ENCODE peak calls at places on chromosomes 6 and 20, in seven cellular contexts. I is Panc1, A is tibial nerve, M is A549, Y is Peyer's patch, Q is IMR-90, R is colonic mucosa. K is an unnamed sample. For H3K4me1, the result is how much of the 10 kb centered on the place peaks cover.

GRCh38 chr20:54479138-54479906 is 3.9 kb downstream of the DOK5 start:
- DNase-seq in I (no peak), A (no peak), M (no peak), Y (no peak), Q (peak), R (no peak), K (no peak)

GRCh38 chr6:20953019-20953418 is 418.8 kb downstream of the CDKAL1 start:
- DNase-seq in I (no peak), A (no peak), M (no peak), Y (no peak), Q (no peak), R (no peak), K (peak)

GRCh38 chr6:30238178-30238795 is 25.1 kb upstream of the TRIM26 start:
- DNase-seq in I (peak), A (no peak), M (peak), Y (no peak), Q (peak), R (no peak), K (no peak)

GRCh38 chr6:119067091-119067490 is 11.4 kb downstream of the FAM184A start:
- DNase-seq in I (no peak), A (no peak), M (no peak), Y (no peak), Q (no peak), R (no peak), K (no peak)

GRCh38 chr20:8693709-8694108 is 375.2 kb upstream of the PLCB4 start:
- DNase-seq in I (no peak), A (no peak), M (no peak), Y (no peak), Q (peak), R (no peak), K (peak)

GRCh38 chr6:157184202-157185015 is 138.9 kb downstream of the TMEM242 start:
- DNase-seq in I (peak), A (peak), M (peak), Y (peak), Q (peak), R (peak), K (peak)

GRCh38 chr20:56501116-56501515 is 23.4 kb upstream of the FAM209A start:
- DNase-seq in I (no peak), A (no peak), M (no peak), Y (no peak), Q (no peak), R (no peak), K (no peak)

GRCh38 chr6:108576724-108577123 is 16.0 kb downstream of the FOXO3 start:
- DNase-seq in I (no peak), A (no peak), M (no peak), Y (no peak), Q (no peak), R (no peak), K (peak)

GRCh38 chr20:58374027-58374850 is 14.8 kb upstream of the VAPB start:
- DNase-seq in I (no peak), A (no peak), M (no peak), Y (no peak), Q (no peak), R (no peak), K (no peak)

GRCh38 chr20:10668677-10669368 is 5.0 kb downstream of the JAG1 start:
- DNase-seq in I (no peak), A (no peak), M (no peak), Y (no peak), Q (no peak), R (no peak), K (no peak)

GRCh38 chr6:159981591-159982245 is 12.8 kb downstream of the IGF2R start:
- DNase-seq in I (no peak), A (no peak), M (no peak), Y (no peak), Q (peak), R (no peak), K (no peak)
- H3K4me1 ChIP-seq in I (half or more), A (half or more), M (under half), Y (half or more), Q (under half), R (under half), K (under half)

GRCh38 chr6:15343490-15344185 is 97.8 kb downstream of the JARID2 start:
- DNase-seq in I (no peak), A (no peak), M (no peak), Y (no peak), Q (no peak), R (no peak), K (no peak)
- H3K4me1 ChIP-seq in I (under half), A (under half), M (under half), Y (under half), Q (under half), R (under half), K (under half)

GRCh38 chr20:23156842-23157423 is 70.8 kb upstream of the CD93 start:
- DNase-seq in I (no peak), A (peak), M (no peak), Y (no peak), Q (no peak), R (no peak), K (no peak)

GRCh38 chr20:23159923-23160445 is 73.9 kb upstream of the CD93 start:
- DNase-seq in I (no peak), A (no peak), M (no peak), Y (no peak), Q (no peak), R (no peak), K (no peak)

GRCh38 chr20:23159256-23159922 is 73.3 kb upstream of the CD93 start:
- DNase-seq in I (no peak), A (no peak), M (no peak), Y (no peak), Q (no peak), R (no peak), K (no peak)

GRCh38 chr20:23156170-23156841 is 70.2 kb upstream of the CD93 start:
- DNase-seq in I (peak), A (peak), M (peak), Y (no peak), Q (peak), R (no peak), K (no peak)

DNA sequence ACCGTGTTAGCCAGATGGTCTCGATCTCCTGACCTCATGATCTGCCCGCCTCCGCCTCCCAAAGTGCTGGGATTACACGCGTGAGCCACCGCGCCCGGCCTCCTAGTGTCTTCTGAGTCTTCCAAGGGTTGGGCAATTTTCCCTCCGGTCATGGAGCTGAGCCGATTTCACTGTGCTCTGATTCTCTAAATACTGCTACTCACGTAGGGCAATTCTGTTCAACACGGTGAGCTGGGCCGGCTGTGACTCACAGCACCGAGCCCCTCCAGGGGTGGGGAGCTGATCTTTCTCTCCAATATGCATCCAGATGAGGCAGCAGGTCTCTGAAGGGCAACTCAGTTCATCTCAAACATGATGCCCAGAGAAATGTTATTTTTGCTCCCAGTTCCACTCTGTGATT is 71.6 kb upstream of the CD93 start:
- DNase-seq in I (no peak), A (no peak), M (no peak), Y (no peak), Q (no peak), R (no peak), K (no peak)
- H3K4me1 ChIP-seq in I (under half), A (half or more), M (under half), Y (under half), Q (under half), R (under half), K (under half)

DNA sequence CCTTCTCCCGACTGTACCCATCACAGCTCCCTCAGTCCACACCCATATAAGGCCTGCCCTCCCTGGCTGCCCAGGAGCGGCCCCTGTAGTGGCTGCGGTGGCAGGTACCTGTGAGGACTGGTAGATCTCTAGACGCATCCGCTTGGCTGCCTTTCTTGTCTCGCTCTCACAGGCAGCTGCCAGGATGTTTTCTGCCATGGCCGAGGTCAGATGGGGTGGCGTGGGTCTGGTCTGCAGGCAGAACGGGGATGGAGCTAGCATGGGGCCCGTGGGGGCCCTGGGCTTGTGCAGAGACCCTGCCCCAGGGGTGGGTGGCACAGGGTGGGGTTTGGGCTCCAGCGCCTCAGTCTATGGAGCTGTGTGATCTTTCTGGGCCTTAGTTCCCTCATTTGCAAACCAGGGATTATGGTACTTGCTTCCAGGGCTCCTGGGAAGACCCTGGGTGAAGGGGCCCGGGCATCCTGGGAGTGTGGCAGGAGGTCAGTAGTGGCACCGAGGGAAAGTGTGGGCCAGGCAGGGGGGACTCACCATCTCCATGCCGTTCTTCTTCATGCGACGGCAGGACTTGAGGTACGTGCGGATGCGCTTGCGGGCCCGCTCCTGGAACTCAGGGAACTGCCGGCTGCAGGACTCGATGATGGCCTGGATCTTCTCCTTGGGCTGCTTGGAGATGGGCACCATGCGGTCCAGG is 94.8 kb downstream of the ASXL1 start:
- DNase-seq in I (no peak), A (no peak), M (no peak), Y (no peak), Q (no peak), R (no peak), K (no peak)
- H3K4me1 ChIP-seq in I (under half), A (half or more), M (under half), Y (under half), Q (under half), R (under half), K (under half)

GRCh38 chr6:35724059-35724458 is 12.8 kb upstream of the ARMC12 start:
- DNase-seq in I (no peak), A (no peak), M (no peak), Y (no peak), Q (no peak), R (no peak), K (no peak)
- H3K4me1 ChIP-seq in I (under half), A (half or more), M (under half), Y (half or more), Q (under half), R (under half), K (under half)

GRCh38 chr6:141969201-141969600 is 163.5 kb upstream of the GJE1 start:
- DNase-seq in I (no peak), A (no peak), M (no peak), Y (no peak), Q (no peak), R (no peak), K (no peak)

GRCh38 chr6:141968632-141969031 is 164.1 kb upstream of the GJE1 start:
- DNase-seq in I (no peak), A (no peak), M (no peak), Y (no peak), Q (no peak), R (no peak), K (no peak)

GRCh38 chr6:141963543-141964295 is 169.0 kb upstream of the GJE1 start:
- DNase-seq in I (no peak), A (no peak), M (no peak), Y (no peak), Q (peak), R (no peak), K (no peak)

GRCh38 chr6:141965016-141965545 is 167.6 kb upstream of the GJE1 start:
- DNase-seq in I (no peak), A (no peak), M (no peak), Y (no peak), Q (no peak), R (no peak), K (no peak)
- H3K4me1 ChIP-seq in I (under half), A (under half), M (under half), Y (under half), Q (under half), R (under half), K (under half)

GRCh38 chr6:11423072-11423471 is 114.5 kb upstream of the TMEM170B start:
- DNase-seq in I (no peak), A (no peak), M (no peak), Y (no peak), Q (peak), R (no peak), K (no peak)

GRCh38 chr6:11423667-11424066 is 113.9 kb upstream of the TMEM170B start:
- DNase-seq in I (no peak), A (no peak), M (no peak), Y (no peak), Q (no peak), R (no peak), K (no peak)

GRCh38 chr6:11425431-11425871 is 112.1 kb upstream of the TMEM170B start:
- DNase-seq in I (no peak), A (no peak), M (no peak), Y (no peak), Q (no peak), R (no peak), K (no peak)

GRCh38 chr6:11425876-11426275 is 111.7 kb upstream of the TMEM170B start:
- DNase-seq in I (no peak), A (no peak), M (no peak), Y (no peak), Q (no peak), R (no peak), K (no peak)

GRCh38 chr6:11424395-11425050 is 113.0 kb upstream of the TMEM170B start:
- DNase-seq in I (no peak), A (no peak), M (no peak), Y (no peak), Q (no peak), R (no peak), K (no peak)
- H3K4me1 ChIP-seq in I (under half), A (half or more), M (half or more), Y (under half), Q (under half), R (under half), K (under half)

DNA sequence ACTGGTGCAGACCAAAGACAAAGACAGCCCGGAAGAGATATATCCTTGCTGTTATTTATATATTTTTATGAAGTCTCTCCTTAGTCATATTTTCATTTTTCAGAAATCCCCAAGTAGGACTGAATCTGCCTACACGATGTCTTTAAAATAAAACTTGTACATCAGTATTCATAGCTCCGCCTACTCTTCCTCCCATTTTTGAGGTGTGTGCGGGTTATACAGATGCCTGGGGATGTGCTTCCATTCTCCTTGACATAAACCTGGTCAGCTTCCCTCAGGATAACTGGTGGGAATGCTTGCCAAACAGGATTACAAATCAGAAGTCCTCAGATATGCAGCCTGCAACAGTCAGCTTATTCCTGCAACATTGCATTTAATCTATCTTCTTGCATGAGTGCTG is 264.2 kb downstream of the PHACTR1 start:
- DNase-seq in I (no peak), A (no peak), M (no peak), Y (no peak), Q (no peak), R (no peak), K (no peak)
- H3K4me1 ChIP-seq in I (under half), A (under half), M (under half), Y (under half), Q (under half), R (under half), K (under half)

DNA sequence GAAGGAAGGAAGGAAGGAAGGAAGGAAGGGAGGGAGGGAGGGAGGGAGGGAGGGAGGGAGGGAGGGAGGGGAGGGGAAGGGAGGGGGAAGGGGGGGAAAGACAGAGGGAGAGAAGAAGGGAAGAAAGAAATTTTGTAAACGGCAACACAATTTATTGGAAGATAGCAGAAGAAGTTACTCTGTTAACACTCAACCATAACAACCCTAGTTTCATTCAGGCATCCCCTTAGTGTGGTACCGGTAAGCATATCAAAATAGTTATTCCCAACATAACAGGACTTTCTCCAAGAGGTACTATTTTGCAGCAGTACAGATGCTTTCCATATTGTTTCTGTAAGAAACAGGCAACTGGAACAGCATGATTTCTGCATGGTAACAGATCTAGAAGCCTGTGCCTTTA is 69.6 kb downstream of the TENT5A start:
- DNase-seq in I (no peak), A (no peak), M (no peak), Y (no peak), Q (no peak), R (no peak), K (no peak)
- H3K4me1 ChIP-seq in I (under half), A (under half), M (under half), Y (under half), Q (under half), R (under half), K (under half)

K was measured in HAP-1.